ENCODE peak calls at places on chromosomes 7 and 10, in nine cellular contexts. One of them, this sample, is unnamed.

GRCh38 chr10:43070121-43071085 is 6.5 kb upstream of the RET start:
- DNase-seq in PC-3: no peak
- DNase-seq in esophagus muscularis mucosa: no peak
- DNase-seq in psoas muscle: peak
- DNase-seq in GM12878: no peak
- DNase-seq in astrocyte: no peak
- DNase-seq in right atrium auricular region: no peak
- DNase-seq in HCT116: no peak
- DNase-seq in thoracic aorta: no peak
- DNase-seq in this sample: no peak

GRCh38 chr7:40887099-40887498 is 752.3 kb downstream of the SUGCT start:
- DNase-seq in right atrium auricular region: no peak
- DNase-seq in esophagus muscularis mucosa: no peak
- DNase-seq in psoas muscle: no peak
- DNase-seq in GM12878: no peak
- DNase-seq in HCT116: no peak
- DNase-seq in PC-3: peak
- DNase-seq in thoracic aorta: no peak
- DNase-seq in astrocyte: peak
- DNase-seq in this sample: no peak

GRCh38 chr7:46558482-46559193 is 637.6 kb upstream of the IGFBP3 start:
- DNase-seq in thoracic aorta: no peak
- DNase-seq in PC-3: peak
- DNase-seq in GM12878: no peak
- DNase-seq in esophagus muscularis mucosa: no peak
- DNase-seq in psoas muscle: no peak
- DNase-seq in astrocyte: peak
- DNase-seq in right atrium auricular region: no peak
- DNase-seq in HCT116: no peak
- DNase-seq in this sample: no peak

GRCh38 chr10:33240265-33240664 is 94.2 kb downstream of the NRP1 start:
- DNase-seq in psoas muscle: no peak
- DNase-seq in astrocyte: no peak
- DNase-seq in right atrium auricular region: no peak
- DNase-seq in GM12878: no peak
- DNase-seq in PC-3: no peak
- DNase-seq in HCT116: no peak
- DNase-seq in thoracic aorta: no peak
- DNase-seq in esophagus muscularis mucosa: peak
- DNase-seq in this sample: no peak

GRCh38 chr10:97435211-97435610 is 9.2 kb downstream of the PGAM1 start:
- DNase-seq in GM12878: no peak
- DNase-seq in esophagus muscularis mucosa: no peak
- DNase-seq in psoas muscle: no peak
- DNase-seq in HCT116: no peak
- DNase-seq in astrocyte: no peak
- DNase-seq in right atrium auricular region: no peak
- DNase-seq in thoracic aorta: no peak
- DNase-seq in PC-3: no peak
- DNase-seq in this sample: no peak

GRCh38 chr10:76000550-76000949 is 569.1 kb downstream of the LRMDA start:
- DNase-seq in PC-3: no peak
- DNase-seq in astrocyte: no peak
- DNase-seq in esophagus muscularis mucosa: no peak
- DNase-seq in right atrium auricular region: no peak
- DNase-seq in HCT116: no peak
- DNase-seq in thoracic aorta: no peak
- DNase-seq in GM12878: no peak
- DNase-seq in psoas muscle: no peak
- DNase-seq in this sample: no peak

GRCh38 chr7:22094413-22095304 is 149.0 kb upstream of the CDCA7L start:
- DNase-seq in esophagus muscularis mucosa: no peak
- DNase-seq in astrocyte: peak
- DNase-seq in thoracic aorta: no peak
- DNase-seq in PC-3: no peak
- DNase-seq in GM12878: no peak
- DNase-seq in psoas muscle: no peak
- DNase-seq in HCT116: no peak
- DNase-seq in right atrium auricular region: no peak
- DNase-seq in this sample: no peak

GRCh38 chr10:130493446-130494198 is 357.4 kb downstream of the GLRX3 start:
- DNase-seq in GM12878: no peak
- DNase-seq in esophagus muscularis mucosa: no peak
- DNase-seq in HCT116: no peak
- DNase-seq in PC-3: no peak
- DNase-seq in thoracic aorta: no peak
- DNase-seq in psoas muscle: no peak
- DNase-seq in astrocyte: no peak
- DNase-seq in right atrium auricular region: no peak
- DNase-seq in this sample: no peak

GRCh38 chr10:72834183-72834825 is 59.2 kb upstream of the OIT3 start:
- DNase-seq in right atrium auricular region: no peak
- DNase-seq in esophagus muscularis mucosa: no peak
- DNase-seq in astrocyte: peak
- DNase-seq in GM12878: peak
- DNase-seq in HCT116: peak
- DNase-seq in psoas muscle: no peak
- DNase-seq in thoracic aorta: no peak
- DNase-seq in PC-3: peak
- DNase-seq in this sample: peak

GRCh38 chr7:95840953-95841950 is 68.9 kb downstream of the DYNC1I1 start:
- DNase-seq in astrocyte: no peak
- DNase-seq in HCT116: peak
- DNase-seq in thoracic aorta: no peak
- DNase-seq in right atrium auricular region: no peak
- DNase-seq in psoas muscle: no peak
- DNase-seq in esophagus muscularis mucosa: no peak
- DNase-seq in GM12878: no peak
- DNase-seq in PC-3: peak
- DNase-seq in this sample: no peak

GRCh38 chr7:110863258-110863657 is 227.7 kb upstream of the LRRN3 start:
- DNase-seq in GM12878: no peak
- DNase-seq in HCT116: no peak
- DNase-seq in astrocyte: no peak
- DNase-seq in psoas muscle: no peak
- DNase-seq in right atrium auricular region: no peak
- DNase-seq in PC-3: no peak
- DNase-seq in thoracic aorta: no peak
- DNase-seq in esophagus muscularis mucosa: no peak
- DNase-seq in this sample: no peak

GRCh38 chr7:110856704-110857103 is 234.2 kb upstream of the LRRN3 start:
- DNase-seq in thoracic aorta: no peak
- DNase-seq in GM12878: no peak
- DNase-seq in psoas muscle: no peak
- DNase-seq in esophagus muscularis mucosa: no peak
- DNase-seq in right atrium auricular region: no peak
- DNase-seq in PC-3: peak
- DNase-seq in astrocyte: no peak
- DNase-seq in HCT116: no peak
- DNase-seq in this sample: no peak

GRCh38 chr7:110857106-110857505 is 233.8 kb upstream of the LRRN3 start:
- DNase-seq in astrocyte: no peak
- DNase-seq in esophagus muscularis mucosa: no peak
- DNase-seq in thoracic aorta: no peak
- DNase-seq in HCT116: no peak
- DNase-seq in psoas muscle: no peak
- DNase-seq in right atrium auricular region: no peak
- DNase-seq in GM12878: no peak
- DNase-seq in PC-3: no peak
- DNase-seq in this sample: no peak

DNA sequence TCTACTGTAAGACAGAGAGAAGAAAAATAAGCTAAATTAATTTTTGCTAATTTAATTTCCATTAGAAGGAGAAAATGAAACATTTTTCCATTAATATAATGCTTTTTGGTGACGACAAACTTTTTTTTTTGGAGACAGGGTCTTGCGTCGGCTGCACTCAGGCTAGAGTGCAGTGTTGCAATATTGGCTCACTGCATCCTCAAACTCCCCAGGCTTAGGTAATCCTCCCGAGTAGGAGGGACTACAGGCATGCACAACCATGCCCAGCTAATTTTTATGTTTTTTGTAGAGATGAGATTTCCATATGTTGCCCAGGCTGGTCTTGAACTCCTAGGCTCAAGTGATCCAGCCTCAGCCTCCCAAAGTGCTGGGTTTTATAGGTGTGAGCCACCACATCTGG is 229.8 kb upstream of the LRRN3 start:
- DNase-seq in psoas muscle: no peak
- DNase-seq in right atrium auricular region: no peak
- DNase-seq in PC-3: no peak
- DNase-seq in HCT116: no peak
- DNase-seq in GM12878: no peak
- DNase-seq in thoracic aorta: no peak
- DNase-seq in esophagus muscularis mucosa: no peak
- DNase-seq in astrocyte: no peak
- DNase-seq in this sample: no peak
- TF ChIP-seq CTCF in psoas muscle: no peak
- TF ChIP-seq CTCF in right atrium auricular region: no peak
- TF ChIP-seq CTCF in PC-3: no peak
- TF ChIP-seq CTCF in HCT116: no peak
- TF ChIP-seq CTCF in GM12878: no peak
- TF ChIP-seq CTCF in thoracic aorta: no peak
- TF ChIP-seq CTCF in esophagus muscularis mucosa: no peak
- TF ChIP-seq CTCF in astrocyte: no peak
- TF ChIP-seq CTCF in this sample: no peak

DNA sequence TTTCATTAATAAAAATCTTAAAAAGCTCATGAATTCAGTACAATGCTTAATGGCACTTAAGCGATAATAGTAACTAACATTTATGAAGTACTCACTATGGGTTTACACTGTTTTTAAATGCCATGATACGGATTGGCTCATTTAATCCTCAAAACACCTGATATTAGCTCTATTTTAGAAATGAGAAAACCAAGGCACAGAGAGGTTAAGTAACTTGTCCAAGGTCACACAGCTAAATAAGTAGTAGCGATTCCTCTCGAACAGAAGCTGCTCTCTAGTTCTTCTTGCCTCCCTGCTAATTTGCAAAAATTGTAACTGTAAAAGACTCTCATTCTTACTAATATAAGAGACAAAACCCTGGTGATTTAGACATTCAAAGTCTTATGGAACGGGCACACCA is 110.7 kb upstream of the RHEB start:
- DNase-seq in esophagus muscularis mucosa: no peak
- DNase-seq in thoracic aorta: no peak
- DNase-seq in HCT116: no peak
- DNase-seq in right atrium auricular region: no peak
- DNase-seq in astrocyte: no peak
- DNase-seq in psoas muscle: no peak
- DNase-seq in GM12878: no peak
- DNase-seq in PC-3: no peak
- DNase-seq in this sample: no peak
- H3K27ac ChIP-seq in esophagus muscularis mucosa: peak
- H3K27ac ChIP-seq in thoracic aorta: peak
- H3K27ac ChIP-seq in HCT116: no peak
- H3K27ac ChIP-seq in right atrium auricular region: peak
- H3K27ac ChIP-seq in astrocyte: no peak
- H3K27ac ChIP-seq in psoas muscle: no peak
- H3K27ac ChIP-seq in GM12878: no peak
- H3K27ac ChIP-seq in PC-3: no peak
- H3K27ac ChIP-seq in this sample: no peak

GRCh38 chr10:6145979-6146432 is 56.7 kb upstream of the PFKFB3 start:
- DNase-seq in right atrium auricular region: no peak
- DNase-seq in thoracic aorta: no peak
- DNase-seq in GM12878: no peak
- DNase-seq in esophagus muscularis mucosa: no peak
- DNase-seq in psoas muscle: no peak
- DNase-seq in HCT116: no peak
- DNase-seq in PC-3: no peak
- DNase-seq in astrocyte: no peak
- DNase-seq in this sample: no peak

GRCh38 chr10:6146921-6147320 is 55.8 kb upstream of the PFKFB3 start:
- DNase-seq in PC-3: no peak
- DNase-seq in GM12878: no peak
- DNase-seq in psoas muscle: no peak
- DNase-seq in esophagus muscularis mucosa: no peak
- DNase-seq in astrocyte: no peak
- DNase-seq in HCT116: no peak
- DNase-seq in right atrium auricular region: no peak
- DNase-seq in thoracic aorta: no peak
- DNase-seq in this sample: no peak

GRCh38 chr10:6143128-6143527 is 54.3 kb downstream of the RBM17 start:
- DNase-seq in esophagus muscularis mucosa: no peak
- DNase-seq in PC-3: no peak
- DNase-seq in thoracic aorta: no peak
- DNase-seq in astrocyte: no peak
- DNase-seq in right atrium auricular region: no peak
- DNase-seq in HCT116: no peak
- DNase-seq in GM12878: no peak
- DNase-seq in psoas muscle: no peak
- DNase-seq in this sample: no peak

GRCh38 chr10:6145414-6145978 is 56.7 kb downstream of the RBM17 start:
- DNase-seq in right atrium auricular region: no peak
- DNase-seq in HCT116: no peak
- DNase-seq in esophagus muscularis mucosa: no peak
- DNase-seq in thoracic aorta: no peak
- DNase-seq in psoas muscle: no peak
- DNase-seq in GM12878: no peak
- DNase-seq in PC-3: no peak
- DNase-seq in astrocyte: no peak
- DNase-seq in this sample: no peak

GRCh38 chr10:6144609-6145413 is 56.0 kb downstream of the RBM17 start:
- DNase-seq in thoracic aorta: peak
- DNase-seq in astrocyte: peak
- DNase-seq in psoas muscle: peak
- DNase-seq in HCT116: peak
- DNase-seq in right atrium auricular region: peak
- DNase-seq in esophagus muscularis mucosa: peak
- DNase-seq in GM12878: no peak
- DNase-seq in PC-3: peak
- DNase-seq in this sample: peak
- TF ChIP-seq CTCF in thoracic aorta: no peak
- TF ChIP-seq CTCF in astrocyte: no peak
- TF ChIP-seq CTCF in psoas muscle: no peak
- TF ChIP-seq CTCF in HCT116: no peak
- TF ChIP-seq CTCF in right atrium auricular region: no peak
- TF ChIP-seq CTCF in esophagus muscularis mucosa: peak
- TF ChIP-seq CTCF in GM12878: no peak
- TF ChIP-seq CTCF in PC-3: no peak
- TF ChIP-seq CTCF in this sample: no peak

GRCh38 chr7:76016191-76016947 is 22.0 kb upstream of the TMEM120A start:
- DNase-seq in esophagus muscularis mucosa: no peak
- DNase-seq in thoracic aorta: no peak
- DNase-seq in PC-3: no peak
- DNase-seq in psoas muscle: no peak
- DNase-seq in HCT116: no peak
- DNase-seq in GM12878: no peak
- DNase-seq in right atrium auricular region: no peak
- DNase-seq in astrocyte: peak
- DNase-seq in this sample: no peak

GRCh38 chr7:76008156-76008687 is 13.8 kb upstream of the TMEM120A start:
- DNase-seq in psoas muscle: no peak
- DNase-seq in thoracic aorta: no peak
- DNase-seq in esophagus muscularis mucosa: no peak
- DNase-seq in PC-3: no peak
- DNase-seq in astrocyte: no peak
- DNase-seq in HCT116: no peak
- DNase-seq in GM12878: peak
- DNase-seq in right atrium auricular region: no peak
- DNase-seq in this sample: no peak

GRCh38 chr7:76009672-76010600 is 15.5 kb upstream of the TMEM120A start:
- DNase-seq in esophagus muscularis mucosa: no peak
- DNase-seq in psoas muscle: no peak
- DNase-seq in astrocyte: no peak
- DNase-seq in GM12878: no peak
- DNase-seq in thoracic aorta: no peak
- DNase-seq in HCT116: no peak
- DNase-seq in right atrium auricular region: no peak
- DNase-seq in PC-3: no peak
- DNase-seq in this sample: no peak

GRCh38 chr7:76011437-76011836 is 17.0 kb upstream of the TMEM120A start:
- DNase-seq in thoracic aorta: no peak
- DNase-seq in PC-3: no peak
- DNase-seq in GM12878: no peak
- DNase-seq in astrocyte: peak
- DNase-seq in esophagus muscularis mucosa: no peak
- DNase-seq in right atrium auricular region: peak
- DNase-seq in HCT116: no peak
- DNase-seq in psoas muscle: peak
- DNase-seq in this sample: no peak
- H3K27ac ChIP-seq in thoracic aorta: peak
- H3K27ac ChIP-seq in PC-3: no peak
- H3K27ac ChIP-seq in GM12878: no peak
- H3K27ac ChIP-seq in astrocyte: peak
- H3K27ac ChIP-seq in esophagus muscularis mucosa: peak
- H3K27ac ChIP-seq in right atrium auricular region: peak
- H3K27ac ChIP-seq in HCT116: no peak
- H3K27ac ChIP-seq in psoas muscle: peak
- H3K27ac ChIP-seq in this sample: no peak